ENCODE peak calls at places on chromosomes 11 and 22, in four cellular contexts. F is HCT116, D is IMR-90, H is heart left ventricle. Y is an unnamed sample.
A peak's percentile ranks its signal among the peaks of the same experiment; 100 is the strongest.

GRCh38 chr22:22884888-22885840 is 2.5 kb upstream of the IGLL5 start:
- ATAC-seq in H (no peak), D (no peak), F (no peak), Y (no peak)

GRCh38 chr11:57310091-57310490 is 14.7 kb downstream of the TNKS1BP1 start:
- ATAC-seq in F (no peak), H (no peak), D (no peak), Y (no peak)

GRCh38 chr11:17985517-17985916 is 27.3 kb downstream of the SERGEF start:
- ATAC-seq in D (peak; percentile 16), F (peak; percentile 72), H (peak; percentile 70), Y (peak; percentile 68)

GRCh38 chr22:37082251-37082650 is 27.3 kb downstream of the TMPRSS6 start:
- ATAC-seq in F (no peak), H (no peak), D (no peak), Y (no peak)

GRCh38 chr22:39710380-39711117 is 140.0 kb downstream of the CACNA1I start:
- ATAC-seq in F (no peak), H (no peak), D (no peak), Y (no peak)

GRCh38 chr22:19639610-19640135 is 74.6 kb upstream of the SEPTIN5 start:
- ATAC-seq in D (no peak), H (no peak), F (no peak), Y (no peak)

GRCh38 chr11:119370486-119371046 is 10.9 kb downstream of the USP2 start:
- ATAC-seq in D (no peak), H (peak; percentile 51), F (no peak), Y (no peak)

GRCh38 chr11:130166457-130166784 is 6.8 kb downstream of the ST14 start:
- ATAC-seq in F (peak; percentile 95), H (peak; percentile 46), D (peak; percentile 100), Y (no peak)

GRCh38 chr11:46002146-46002545 is 79.7 kb downstream of the LARGE2 start:
- ATAC-seq in H (no peak), D (no peak), F (no peak), Y (no peak)

GRCh38 chr22:38751422-38752346 is 4.1 kb downstream of the SUN2 start:
- ATAC-seq in H (no peak), F (no peak), D (no peak), Y (no peak)

GRCh38 chr22:45743687-45744086 is 72.1 kb downstream of the ATXN10 start:
- ATAC-seq in D (no peak), H (peak; percentile 67), F (no peak), Y (no peak)

GRCh38 chr22:41681616-41682015 is 7.1 kb downstream of the SNU13 start:
- ATAC-seq in D (no peak), F (peak; percentile 20), H (peak; percentile 47), Y (no peak)

GRCh38 chr11:119975561-119976152 is 162.3 kb downstream of the TRIM29 start:
- ATAC-seq in F (no peak), D (no peak), H (peak; percentile 36), Y (no peak)

GRCh38 chr22:25193548-25193947 is 6.1 kb upstream of the CRYBB3 start:
- ATAC-seq in H (no peak), D (no peak), F (no peak), Y (no peak)

GRCh38 chr11:113389288-113389687 is 1.7 kb downstream of the ANKK1 start:
- ATAC-seq in D (no peak), F (no peak), H (no peak), Y (no peak)

GRCh38 chr11:78289547-78290292 is 101.0 kb downstream of the USP35 start:
- ATAC-seq in F (no peak), H (no peak), D (no peak), Y (no peak)

GRCh38 chr22:40015346-40015976 is 20.7 kb downstream of the FAM83F start:
- ATAC-seq in H (no peak), F (no peak), D (no peak), Y (no peak)

GRCh38 chr11:74412733-74413359 is 14.6 kb upstream of the PGM2L1 start:
- ATAC-seq in D (no peak), F (no peak), H (no peak), Y (no peak)

GRCh38 chr11:119433369-119433749 is 10.4 kb upstream of the THY1 start:
- ATAC-seq in H (no peak), F (peak; percentile 39), D (peak; percentile 13), Y (no peak)

GRCh38 chr11:30333405-30333804 is 10.5 kb downstream of the ARL14EP start:
- ATAC-seq in H (peak; percentile 37), F (peak; percentile 76), D (peak; percentile 27), Y (no peak)

GRCh38 chr11:107710301-107710700 is 1.6 kb downstream of the SLN start:
- ATAC-seq in D (no peak), H (no peak), F (no peak), Y (no peak)

GRCh38 chr11:107706531-107706930 is 5.3 kb downstream of the SLN start:
- ATAC-seq in H (no peak), D (no peak), F (no peak), Y (no peak)

GRCh38 chr11:107707807-107708206 is 4.0 kb downstream of the SLN start:
- ATAC-seq in D (no peak), H (no peak), F (no peak), Y (no peak)

GRCh38 chr11:107707128-107707760 is 4.6 kb downstream of the SLN start:
- ATAC-seq in F (no peak), D (no peak), H (no peak), Y (no peak)

DNA sequence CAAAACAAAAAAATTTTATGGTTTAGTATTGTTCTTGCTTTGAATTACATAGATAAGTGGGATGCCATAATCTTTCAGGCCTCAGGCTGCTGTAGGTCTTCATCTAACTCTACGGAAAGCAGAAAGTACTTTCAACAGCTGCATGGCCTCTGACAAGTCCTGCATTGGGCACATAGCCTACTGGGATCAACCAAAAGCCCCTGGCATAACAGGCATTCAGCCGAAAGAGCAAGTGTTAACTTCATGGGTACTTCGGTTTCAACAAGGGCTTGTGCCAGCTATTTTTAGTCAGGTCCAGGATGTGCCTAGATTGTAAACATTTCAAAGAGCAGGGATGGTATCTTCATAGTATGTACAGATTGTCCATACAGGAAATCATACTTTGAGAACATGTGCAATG is 3.1 kb downstream of the SLN start:
- ATAC-seq in H (no peak), F (no peak), D (no peak), Y (no peak)
- TF ChIP-seq POLR2A in H (no peak), F (no peak), D (no peak), Y (no peak)

GRCh38 chr11:62853279-62853965 is 14.0 kb upstream of the WDR74 start:
- ATAC-seq in F (no peak), H (no peak), D (no peak), Y (no peak)

GRCh38 chr11:62852523-62853188 is 13.3 kb upstream of the WDR74 start:
- ATAC-seq in D (no peak), F (no peak), H (no peak), Y (no peak)

GRCh38 chr11:62854013-62854824 is 14.8 kb upstream of the WDR74 start:
- ATAC-seq in D (no peak), F (no peak), H (no peak), Y (no peak)

GRCh38 chr11:62851807-62852522 is 12.6 kb upstream of the WDR74 start:
- ATAC-seq in H (no peak), F (no peak), D (no peak), Y (no peak)

DNA sequence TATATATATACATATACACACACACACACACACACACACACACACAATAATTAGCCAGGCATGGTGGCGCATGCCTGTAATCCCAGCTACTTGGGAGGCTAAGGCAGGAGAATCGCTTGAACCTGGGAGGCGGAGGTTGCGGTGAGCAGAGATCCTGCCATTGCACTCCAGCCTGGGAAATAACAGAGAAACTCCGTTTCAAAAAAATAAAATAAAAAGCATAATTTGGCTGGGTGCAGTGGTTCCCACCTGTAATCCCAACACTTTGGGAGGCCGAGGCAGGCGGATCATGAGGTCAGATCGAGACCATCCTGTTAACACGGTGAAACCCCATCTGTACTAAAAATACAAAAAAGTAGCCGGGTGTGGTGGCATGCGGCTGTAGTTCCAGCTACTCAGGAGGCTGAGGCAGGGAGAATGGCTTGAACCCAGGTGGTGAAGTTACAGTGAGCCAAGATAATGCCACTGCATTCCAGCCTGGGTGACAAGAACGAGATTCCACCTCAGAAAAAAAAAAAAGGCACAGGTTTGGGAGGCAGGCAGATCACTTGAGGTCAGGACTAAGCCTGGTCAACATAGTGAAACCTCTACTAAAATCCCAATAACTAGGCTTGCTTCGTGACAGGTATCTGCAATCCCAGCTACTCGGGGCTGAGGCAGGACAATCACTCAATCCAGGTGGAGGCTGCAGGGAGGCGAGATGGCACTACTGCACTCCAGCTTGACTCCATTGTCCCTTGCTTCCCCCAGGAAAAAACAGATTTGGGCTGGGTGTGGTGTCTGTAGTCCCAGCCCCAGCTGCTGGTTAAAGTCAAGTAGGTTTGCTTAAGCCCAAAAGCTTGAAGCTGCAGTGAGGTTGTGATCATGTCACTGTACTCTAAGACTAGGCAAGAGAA is 11.8 kb upstream of the WDR74 start:
- ATAC-seq in H (no peak), D (no peak), F (peak; percentile 37), Y (no peak)
- TF ChIP-seq POLR2A in H (no peak), D (no peak), F (peak; percentile 76), Y (no peak)

GRCh38 chr11:96155627-96156378 is 187.2 kb downstream of the MAML2 start:
- ATAC-seq in H (peak; percentile 91), D (peak; percentile 79), F (peak; percentile 72), Y (peak; percentile 46)

GRCh38 chr11:96157517-96157873 is 185.5 kb downstream of the MAML2 start:
- ATAC-seq in H (no peak), F (no peak), D (no peak), Y (no peak)

GRCh38 chr11:96154802-96155520 is 188.0 kb downstream of the MAML2 start:
- ATAC-seq in D (no peak), F (no peak), H (no peak), Y (no peak)

GRCh38 chr11:96158126-96158525 is 184.9 kb downstream of the MAML2 start:
- ATAC-seq in H (no peak), F (no peak), D (no peak), Y (no peak)

DNA sequence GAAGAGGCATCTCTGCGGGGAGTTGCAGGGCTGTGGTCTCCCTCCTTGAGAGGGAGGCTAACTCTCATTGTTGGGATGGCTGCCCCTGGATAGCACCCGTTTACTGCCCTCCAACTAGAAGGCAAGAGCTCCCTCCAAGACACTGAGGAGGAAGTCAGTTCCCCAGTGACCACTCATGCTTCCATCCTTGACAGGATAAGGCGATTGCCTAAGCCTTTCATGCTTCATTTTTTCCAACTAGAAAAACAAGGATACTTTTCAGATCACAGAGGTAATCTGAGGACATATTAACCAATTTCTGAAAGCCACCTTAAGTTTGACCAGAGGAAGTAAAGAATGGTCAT is 186.6 kb downstream of the MAML2 start:
- ATAC-seq in H (peak; percentile 79), D (peak; percentile 8), F (no peak), Y (peak; percentile 74)
- TF ChIP-seq POLR2A in H (no peak), D (no peak), F (no peak), Y (no peak)

GRCh38 chr22:31250740-31251330 is 38.7 kb downstream of the LIMK2 start:
- ATAC-seq in D (no peak), F (no peak), H (no peak), Y (no peak)

GRCh38 chr22:31248138-31248745 is 36.1 kb downstream of the LIMK2 start:
- ATAC-seq in F (peak; percentile 30), D (peak; percentile 93), H (peak; percentile 97), Y (peak; percentile 97)

GRCh38 chr22:31248965-31249940 is 37.2 kb downstream of the LIMK2 start:
- ATAC-seq in H (peak; percentile 3), D (no peak), F (no peak), Y (no peak)

GRCh38 chr22:31259798-31260473 is 32.4 kb downstream of the PIK3IP1 start:
- ATAC-seq in D (no peak), F (no peak), H (no peak), Y (no peak)

DNA sequence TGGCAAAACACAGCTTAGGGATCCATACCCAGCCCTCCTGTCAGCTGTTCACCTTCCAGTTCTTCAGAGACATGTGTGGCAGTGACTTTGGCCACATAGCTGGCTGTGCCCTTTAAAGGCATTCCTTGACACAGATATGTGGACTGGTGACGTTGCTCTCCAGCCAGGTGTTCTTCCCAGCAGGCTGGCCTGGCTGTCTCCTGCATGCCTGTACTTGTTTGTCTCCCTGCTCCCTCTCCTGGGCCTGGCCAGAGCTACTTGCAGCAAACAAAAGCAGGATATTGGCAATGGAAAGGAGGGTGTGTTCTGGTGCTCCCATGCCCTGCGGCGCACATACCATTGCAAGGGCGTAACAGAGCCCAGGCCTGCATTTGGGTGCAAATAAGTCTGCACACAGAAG is 38.3 kb downstream of the PIK3IP1 start:
- ATAC-seq in H (peak; percentile 83), F (peak; percentile 78), D (no peak), Y (no peak)
- TF ChIP-seq POLR2A in H (no peak), F (no peak), D (no peak), Y (no peak)

Y was measured in gastroesophageal sphincter.